ENCODE peak calls at places on chromosomes 2 and 18, in six cellular contexts. S is Calu3, W is RWPE1, D is K562, C is bronchial epithelial cell, V is H9. H is an unnamed sample.

GRCh38 chr2:172556284-172557033 is 569 bp downstream of the PDK1 start:
- DNase-seq in S (peak), W (peak), D (peak), C (peak), V (peak), H (peak)

GRCh38 chr2:181203412-181203811 is 223.0 kb downstream of the UBE2E3 start:
- DNase-seq in S (peak), W (peak), D (no peak), C (peak), V (no peak), H (no peak)

GRCh38 chr2:101843048-101843447 is 145.5 kb downstream of the MAP4K4 start:
- DNase-seq in S (no peak), W (no peak), D (no peak), C (peak), V (no peak), H (no peak)

GRCh38 chr2:22487036-22487435 is 897.9 kb upstream of the KLHL29 start:
- DNase-seq in S (no peak), W (no peak), D (no peak), C (no peak), V (no peak), H (no peak)

GRCh38 chr2:240921319-240922233 is 15.4 kb downstream of the CROCC2 start:
- DNase-seq in S (peak), W (peak), D (no peak), C (peak), V (peak), H (no peak)

GRCh38 chr2:23241106-23241505 is 143.9 kb upstream of the KLHL29 start:
- DNase-seq in S (no peak), W (no peak), D (no peak), C (no peak), V (no peak), H (no peak)

GRCh38 chr2:85133751-85134254 is 611 bp downstream of the TCF7L1 start:
- DNase-seq in S (peak), W (peak), D (peak), C (no peak), V (no peak), H (peak)

GRCh38 chr2:240640939-240641338 is 15.7 kb downstream of the GPR35 start:
- DNase-seq in S (peak), W (peak), D (peak), C (no peak), V (peak), H (no peak)

GRCh38 chr2:168951871-168952270 is 50.8 kb downstream of the G6PC2 start:
- DNase-seq in S (no peak), W (no peak), D (no peak), C (no peak), V (no peak), H (no peak)

GRCh38 chr2:226902041-226902972 is 66.5 kb downstream of the RHBDD1 start:
- DNase-seq in S (no peak), W (no peak), D (no peak), C (no peak), V (no peak), H (no peak)

GRCh38 chr2:85878719-85879390 is 9.9 kb downstream of the ST3GAL5 start:
- DNase-seq in S (no peak), W (no peak), D (no peak), C (peak), V (no peak), H (no peak)

GRCh38 chr2:65796259-65796658 is 363.9 kb upstream of the SPRED2 start:
- DNase-seq in S (no peak), W (no peak), D (no peak), C (no peak), V (no peak), H (no peak)

GRCh38 chr2:224159345-224159928 is 120.4 kb upstream of the SERPINE2 start:
- DNase-seq in S (no peak), W (no peak), D (no peak), C (no peak), V (no peak), H (no peak)

GRCh38 chr18:46917808-46918600 is 602 bp downstream of the KATNAL2 start:
- DNase-seq in S (peak), W (no peak), D (peak), C (peak), V (peak), H (peak)

GRCh38 chr2:169771612-169772011 is 27.1 kb upstream of the SSB start:
- DNase-seq in S (no peak), W (no peak), D (no peak), C (no peak), V (no peak), H (no peak)

GRCh38 chr18:46343940-46344372 is 239.8 kb downstream of the HAUS1 start:
- DNase-seq in S (peak), W (peak), D (peak), C (peak), V (peak), H (peak)

GRCh38 chr2:150147889-150148683 is 339.4 kb downstream of the RND3 start:
- DNase-seq in S (no peak), W (no peak), D (no peak), C (no peak), V (no peak), H (no peak)

GRCh38 chr2:237122214-237122666 is 36.6 kb downstream of the COPS8 start:
- DNase-seq in S (peak), W (peak), D (peak), C (peak), V (peak), H (peak)

GRCh38 chr2:88810017-88810416 is 118.5 kb downstream of the RPIA start:
- DNase-seq in S (no peak), W (no peak), D (no peak), C (no peak), V (no peak), H (no peak)

GRCh38 chr18:76752400-76752799 is 70.0 kb upstream of the ZNF236 start:
- DNase-seq in S (no peak), W (peak), D (no peak), C (peak), V (no peak), H (no peak)

GRCh38 chr2:46181789-46182530 is 115.2 kb upstream of the EPAS1 start:
- DNase-seq in S (no peak), W (no peak), D (no peak), C (no peak), V (no peak), H (no peak)

GRCh38 chr2:27681844-27682243 is 18.2 kb downstream of the SLC4A1AP start:
- DNase-seq in S (peak), W (no peak), D (no peak), C (peak), V (no peak), H (no peak)

GRCh38 chr18:11308499-11308898 is 159.1 kb upstream of the PIEZO2 start:
- DNase-seq in S (no peak), W (no peak), D (no peak), C (no peak), V (no peak), H (no peak)

GRCh38 chr2:226891780-226892590 is 56.1 kb downstream of the RHBDD1 start:
- DNase-seq in S (no peak), W (peak), D (no peak), C (peak), V (no peak), H (no peak)

GRCh38 chr2:240900141-240900860 is 4.3 kb upstream of the MAB21L4 start:
- DNase-seq in S (no peak), W (no peak), D (no peak), C (no peak), V (no peak), H (no peak)

GRCh38 chr18:11512096-11513030 is 97.0 kb upstream of the SLC35G4 start:
- DNase-seq in S (peak), W (peak), D (no peak), C (peak), V (no peak), H (peak)

GRCh38 chr2:55837073-55837472 is 86.5 kb downstream of the EFEMP1 start:
- DNase-seq in S (no peak), W (no peak), D (no peak), C (no peak), V (peak), H (no peak)

GRCh38 chr2:216349366-216349765 is 22.9 kb downstream of the MARCHF4 start:
- DNase-seq in S (no peak), W (no peak), D (no peak), C (no peak), V (peak), H (no peak)

GRCh38 chr18:61551586-61551985 is 218.4 kb downstream of the CDH20 start:
- DNase-seq in S (peak), W (peak), D (peak), C (peak), V (peak), H (peak)

DNA sequence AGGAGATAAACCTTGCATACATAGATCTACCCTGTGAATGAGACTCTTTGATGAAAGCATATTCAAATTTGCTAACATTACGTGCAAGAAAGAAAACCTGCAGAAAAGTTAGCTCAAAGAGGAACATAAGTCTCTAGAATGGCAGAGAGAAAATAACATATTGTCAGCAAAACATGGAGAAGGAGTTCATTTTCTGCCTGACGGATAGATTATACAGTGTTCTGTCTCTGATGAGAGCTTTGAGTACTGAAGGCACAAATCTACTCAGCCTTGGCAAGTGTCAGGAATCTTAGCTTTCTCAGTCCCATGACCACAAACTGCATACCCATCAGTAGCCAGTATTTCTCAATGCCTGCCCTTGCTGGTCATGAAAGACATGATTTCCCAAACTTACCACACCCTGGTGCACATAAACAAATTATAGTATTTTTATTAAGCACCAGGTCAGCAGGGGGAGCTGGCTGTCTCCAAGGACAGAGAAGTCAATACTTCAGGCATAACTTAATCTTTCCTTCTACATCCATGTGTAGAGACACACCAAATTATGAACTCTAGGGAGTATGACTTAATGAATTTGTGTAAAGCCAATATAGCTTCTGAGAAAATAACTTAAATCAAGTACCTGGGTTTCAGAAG is 401.2 kb upstream of the SOX11 start:
- DNase-seq in S (no peak), W (no peak), D (no peak), C (no peak), V (no peak), H (no peak)
- TF ChIP-seq CTCF in S (no peak), W (no peak), D (no peak), C (no peak), V (no peak), H (no peak)

DNA sequence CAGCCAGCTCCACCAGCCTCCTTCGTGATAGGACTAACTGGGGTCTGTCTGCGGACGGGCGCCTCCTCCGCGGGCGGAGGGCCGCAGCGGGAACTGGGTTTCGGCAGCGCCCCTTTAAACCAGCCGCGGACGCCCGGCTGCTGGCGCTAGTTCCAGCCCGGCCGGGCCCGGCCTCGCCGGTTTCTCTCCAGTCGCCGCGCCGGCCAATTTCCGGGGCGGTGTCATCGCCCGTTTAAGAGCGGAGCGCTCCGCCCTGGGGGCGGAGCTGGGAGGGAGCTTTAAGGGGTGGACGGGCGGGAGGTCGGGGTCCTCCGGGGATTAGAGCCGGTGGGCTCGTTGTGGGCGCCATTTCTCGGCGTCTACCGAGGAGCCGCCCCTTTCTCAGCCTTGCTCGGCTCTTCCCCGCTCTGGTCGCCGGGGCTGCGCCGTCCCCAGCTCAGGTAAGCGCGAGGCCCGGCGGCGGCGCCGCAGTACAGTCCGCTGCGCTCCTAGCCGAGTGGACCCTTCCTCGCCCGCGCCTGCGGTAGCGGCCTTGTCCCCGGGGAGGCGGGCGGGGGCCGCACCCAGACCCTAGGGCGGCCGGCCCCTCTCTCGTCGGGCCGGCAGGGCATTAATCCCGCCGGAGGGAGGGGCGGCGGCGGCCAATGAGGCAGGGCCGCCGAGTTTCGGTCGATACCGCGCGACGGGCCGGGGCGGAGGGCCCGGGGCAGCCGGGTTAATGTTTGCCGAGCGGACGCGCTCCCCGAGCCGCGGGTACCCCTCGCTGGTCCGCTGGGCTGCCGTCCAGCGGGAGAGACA is at the start of gene EPB41L5:
- DNase-seq in S (peak), W (peak), D (peak), C (peak), V (peak), H (peak)
- TF ChIP-seq CTCF in S (no peak), W (no peak), D (no peak), C (no peak), V (no peak), H (no peak)

GRCh38 chr2:164498841-164499240 is 122.4 kb downstream of the GRB14 start:
- DNase-seq in S (no peak), W (no peak), D (no peak), C (no peak), V (no peak), H (no peak)

DNA sequence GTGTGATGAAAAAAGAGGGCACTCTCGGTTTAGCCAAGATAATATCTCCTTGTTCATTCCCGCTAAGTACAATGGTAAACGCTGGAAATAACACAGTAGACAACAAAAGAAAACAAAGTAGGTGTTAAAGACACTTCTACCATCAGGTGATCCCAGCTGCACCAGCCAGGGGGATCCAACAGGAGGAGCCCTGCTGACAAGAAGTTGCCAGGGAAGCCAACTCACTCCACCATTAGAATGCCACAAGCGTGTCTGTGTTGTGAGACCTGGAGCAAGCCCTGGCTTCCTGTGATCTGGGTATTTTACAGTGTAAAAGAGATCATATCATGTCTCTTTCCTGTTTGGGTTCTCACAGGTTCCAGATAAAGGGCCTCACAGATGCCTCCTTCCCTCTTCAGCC is 117.0 kb downstream of the GRB14 start:
- DNase-seq in S (peak), W (no peak), D (no peak), C (peak), V (peak), H (peak)
- TF ChIP-seq CTCF in S (peak), W (no peak), D (no peak), C (peak), V (peak), H (peak)

GRCh38 chr2:67854798-67855197 is 208.0 kb downstream of the C1D start:
- DNase-seq in S (no peak), W (no peak), D (peak), C (no peak), V (peak), H (no peak)

GRCh38 chr2:67856866-67857265 is 205.9 kb downstream of the C1D start:
- DNase-seq in S (no peak), W (no peak), D (no peak), C (no peak), V (no peak), H (no peak)

GRCh38 chr2:67854103-67854502 is 208.7 kb downstream of the C1D start:
- DNase-seq in S (no peak), W (no peak), D (no peak), C (no peak), V (no peak), H (no peak)

GRCh38 chr2:67858886-67859285 is 203.9 kb downstream of the C1D start:
- DNase-seq in S (no peak), W (no peak), D (no peak), C (no peak), V (no peak), H (no peak)

GRCh38 chr2:67857836-67858235 is 205.0 kb downstream of the C1D start:
- DNase-seq in S (no peak), W (no peak), D (no peak), C (no peak), V (no peak), H (no peak)
- TF ChIP-seq CTCF in S (no peak), W (no peak), D (no peak), C (no peak), V (no peak), H (no peak)

GRCh38 chr18:13746636-13747035 is 20.2 kb downstream of the RNMT start:
- DNase-seq in S (no peak), W (no peak), D (no peak), C (no peak), V (no peak), H (no peak)
- TF ChIP-seq CTCF in S (no peak), W (no peak), D (no peak), C (no peak), V (peak), H (no peak)

H was measured in endothelial cell.